ENCODE peak calls at places on chromosomes 13 and 19, in eight cellular contexts. W is MCF 10A; T is AG10803; L is stimulated activated CD4-positive, alpha-beta T cell treated with anti-CD3 and anti-CD28 coated beads, TNF-alpha, amount 100 ng/mL, for 1 hour; N is glutamatergic neuron; Y is NAMALWA; X is lung microvascular endothelial cell; D is nephron progenitor cell. Z is an unnamed sample.
A peak's percentile ranks its signal among the peaks of the same experiment; 100 is the strongest.

GRCh38 chr19:35311901-35312665 is 16.9 kb upstream of the CD22 start:
- DNase-seq in X (no peak), D (no peak), W (no peak), N (no peak), T (no peak), Y (no peak), L (no peak), Z (no peak)

GRCh38 chr19:14659886-14660489 is 14.7 kb downstream of the ADGRE3 start:
- DNase-seq in D (no peak), T (no peak), Y (no peak), X (no peak), N (no peak), L (no peak), W (no peak), Z (no peak)

GRCh38 chr19:48113190-48113917 is 2.7 kb upstream of the PLA2G4C start:
- DNase-seq in N (no peak), D (no peak), T (no peak), L (no peak), X (no peak), Y (no peak), W (no peak), Z (peak; percentile 28)

GRCh38 chr13:81133066-81133465 is 792.1 kb upstream of the SPRY2 start:
- DNase-seq in Y (no peak), N (no peak), W (peak; percentile 11), T (no peak), L (no peak), X (no peak), D (no peak), Z (no peak)

GRCh38 chr13:113573065-113573464 is 11.5 kb upstream of the TFDP1 start:
- DNase-seq in D (no peak), X (no peak), T (no peak), N (no peak), L (no peak), Y (no peak), W (no peak), Z (no peak)

GRCh38 chr13:114021464-114022308 is 47.8 kb upstream of the C13orf46 start:
- DNase-seq in X (no peak), W (no peak), T (no peak), N (peak; percentile 8), D (no peak), Y (no peak), L (no peak), Z (no peak)

GRCh38 chr13:89066868-89067466 is 1395.8 kb downstream of the SLITRK5 start:
- DNase-seq in T (peak; percentile 11), W (peak; percentile 79), L (no peak), D (peak; percentile 37), X (no peak), Y (peak; percentile 85), N (no peak), Z (no peak)

GRCh38 chr19:2228157-2229030 is 7.7 kb downstream of the PLEKHJ1 start:
- DNase-seq in L (no peak), W (no peak), Y (no peak), N (no peak), T (no peak), X (no peak), D (no peak), Z (no peak)

GRCh38 chr19:30393729-30394480 is 21.7 kb downstream of the ZNF536 start:
- DNase-seq in N (no peak), W (no peak), L (no peak), X (no peak), T (no peak), D (no peak), Y (no peak), Z (no peak)

GRCh38 chr19:18023596-18024212 is 15.7 kb downstream of the ARRDC2 start:
- DNase-seq in T (peak; percentile 39), X (peak; percentile 100), N (no peak), W (no peak), D (no peak), L (no peak), Y (peak; percentile 95), Z (no peak)

GRCh38 chr19:27774827-27775226 is 1438.1 kb downstream of the UQCRFS1 start:
- DNase-seq in L (no peak), N (no peak), W (no peak), Y (peak; percentile 80), T (no peak), X (no peak), D (no peak), Z (no peak)

GRCh38 chr13:97567510-97568243 is 133.7 kb downstream of the RAP2A start:
- DNase-seq in N (no peak), X (no peak), D (no peak), Y (no peak), W (peak; percentile 90), L (no peak), T (peak; percentile 73), Z (no peak)

GRCh38 chr13:98533912-98534311 is 43.0 kb downstream of the STK24 start:
- DNase-seq in L (no peak), D (no peak), N (no peak), Y (no peak), X (no peak), T (no peak), W (no peak), Z (no peak)

GRCh38 chr13:70668293-70668692 is 560.0 kb upstream of the KLHL1 start:
- DNase-seq in T (no peak), L (no peak), D (no peak), N (no peak), W (peak; percentile 20), Y (no peak), X (no peak), Z (no peak)